ENCODE peak calls at places on chromosomes 6 and 20, in four cellular contexts. O, K, S and L are unnamed samples.
A peak's percentile ranks its signal among the peaks of the same experiment; 100 is the strongest.

GRCh38 chr6:84860954-84861353 is 96.6 kb upstream of the TBX18 start:
- DNase-seq in O (no peak), K (no peak), S (no peak), L (no peak)

GRCh38 chr20:57395111-57395959 is 4.1 kb downstream of the RBM38 start:
- DNase-seq in O (no peak), K (no peak), S (peak; percentile 62), L (no peak)

GRCh38 chr6:3742426-3743344 is 8.8 kb downstream of the PXDC1 start:
- DNase-seq in O (peak; percentile 82), K (no peak), S (peak; percentile 72), L (peak; percentile 43)

GRCh38 chr6:67450641-67451040 is 1184.4 kb upstream of the ADGRB3 start:
- DNase-seq in O (no peak), K (peak; percentile 1), S (no peak), L (no peak)

GRCh38 chr6:73983367-73983766 is 287.4 kb downstream of the CD109 start:
- DNase-seq in O (no peak), K (no peak), S (no peak), L (no peak)

GRCh38 chr6:3287976-3288707 is 29.4 kb downstream of the PSMG4 start:
- DNase-seq in O (no peak), K (no peak), S (no peak), L (no peak)

GRCh38 chr6:78771619-78772018 is 95.7 kb upstream of the IRAK1BP1 start:
- DNase-seq in O (no peak), K (no peak), S (no peak), L (no peak)

GRCh38 chr6:142878407-142878806 is 66.6 kb downstream of the HIVEP2 start:
- DNase-seq in O (no peak), K (no peak), S (no peak), L (no peak)

GRCh38 chr6:147260091-147260490 is 55.9 kb downstream of the STXBP5 start:
- DNase-seq in O (no peak), K (no peak), S (no peak), L (no peak)

GRCh38 chr6:85479221-85479620 is 29.3 kb downstream of the NT5E start:
- DNase-seq in O (no peak), K (no peak), S (no peak), L (no peak)

GRCh38 chr20:46695888-46696287 is 6.6 kb upstream of the TP53RK start:
- DNase-seq in O (peak; percentile 39), K (no peak), S (peak; percentile 61), L (no peak)

GRCh38 chr6:6320901-6321300 is 439 bp upstream of the F13A1 start:
- DNase-seq in O (no peak), K (no peak), S (no peak), L (no peak)

GRCh38 chr6:55040102-55040848 is 134.0 kb upstream of the HCRTR2 start:
- DNase-seq in O (no peak), K (no peak), S (no peak), L (no peak)

GRCh38 chr6:110408891-110409290 is 6.5 kb downstream of the DDO start:
- DNase-seq in O (no peak), K (no peak), S (no peak), L (no peak)

GRCh38 chr20:11686900-11687543 is 230.7 kb upstream of the BTBD3 start:
- DNase-seq in O (no peak), K (no peak), S (peak; percentile 90), L (peak; percentile 55)

GRCh38 chr6:1388081-1388926 is 1.1 kb upstream of the FOXF2 start:
- DNase-seq in O (no peak), K (no peak), S (peak; percentile 11), L (no peak)

GRCh38 chr6:37316071-37316470 is 37.7 kb upstream of the RNF8 start:
- DNase-seq in O (no peak), K (peak; percentile 39), S (no peak), L (no peak)

GRCh38 chr6:146997062-146997461 is 207.2 kb upstream of the STXBP5 start:
- DNase-seq in O (no peak), K (no peak), S (no peak), L (no peak)

GRCh38 chr6:166952122-166952521 is 4.2 kb downstream of the RNASET2 start:
- DNase-seq in O (no peak), K (no peak), S (no peak), L (no peak)

GRCh38 chr6:125570546-125570945 is 178.9 kb upstream of the HEY2 start:
- DNase-seq in O (no peak), K (no peak), S (no peak), L (no peak)

GRCh38 chr6:77425676-77426075 is 37.6 kb downstream of the HTR1B start:
- DNase-seq in O (no peak), K (no peak), S (no peak), L (no peak)

GRCh38 chr20:47780990-47781389 is 4.3 kb downstream of the SULF2 start:
- DNase-seq in O (no peak), K (no peak), S (no peak), L (no peak)

GRCh38 chr6:40528051-40528450 is 59.1 kb downstream of the LRFN2 start:
- DNase-seq in O (no peak), K (no peak), S (no peak), L (no peak)

GRCh38 chr6:40308533-40309306 is 278.4 kb downstream of the LRFN2 start:
- DNase-seq in O (no peak), K (peak; percentile 69), S (peak; percentile 61), L (no peak)

GRCh38 chr6:26624557-26624956 is 27.8 kb downstream of the ABT1 start:
- DNase-seq in O (no peak), K (no peak), S (no peak), L (no peak)